ENCODE peak calls at places on chromosome X, in seven cellular contexts. K is H1, T is SK-N-SH, Y is tibial nerve, L is ovary, V is A549, R is HepG2. F is an unnamed sample.

GRCh38 chrX:104863466-104863865 is 297.5 kb downstream of the IL1RAPL2 start:
- DNase-seq in K (no peak), T (no peak), Y (no peak), L (no peak), V (no peak), R (no peak), F (no peak)

GRCh38 chrX:37383313-37383712 is 34.1 kb downstream of the PRRG1 start:
- DNase-seq in K (no peak), T (no peak), Y (no peak), L (no peak), V (no peak), R (no peak), F (no peak)

GRCh38 chrX:69000857-69001256 is 164.4 kb downstream of the PJA1 start:
- DNase-seq in K (no peak), T (no peak), Y (no peak), L (no peak), V (no peak), R (no peak), F (no peak)

GRCh38 chrX:75746891-75747639 is 38.0 kb downstream of the MAGEE2 start:
- DNase-seq in K (peak; percentile 45), T (peak; percentile 64), Y (no peak), L (peak; percentile 24), V (peak; percentile 17), R (peak; percentile 1), F (peak; percentile 42)

GRCh38 chrX:34810911-34811310 is 131.7 kb upstream of the FAM47B start:
- DNase-seq in K (no peak), T (no peak), Y (no peak), L (no peak), V (no peak), R (no peak), F (no peak)

GRCh38 chrX:9464435-9465371 is at the start of gene TBL1X:
- DNase-seq in K (peak; percentile 52), T (peak; percentile 86), Y (no peak), L (peak; percentile 72), V (peak; percentile 63), R (peak; percentile 37), F (peak; percentile 51)

GRCh38 chrX:124328765-124329164 is 3.7 kb upstream of the TEX13D start:
- DNase-seq in K (no peak), T (no peak), Y (no peak), L (no peak), V (peak; percentile 7), R (no peak), F (no peak)

GRCh38 chrX:123971963-123972362 is 10.5 kb downstream of the STAG2 start:
- DNase-seq in K (no peak), T (no peak), Y (no peak), L (no peak), V (no peak), R (no peak), F (no peak)

GRCh38 chrX:19354625-19355024 is 10.9 kb downstream of the PDHA1 start:
- DNase-seq in K (no peak), T (no peak), Y (no peak), L (no peak), V (no peak), R (no peak), F (no peak)

GRCh38 chrX:39859991-39860861 is 237.5 kb downstream of the BCOR start:
- DNase-seq in K (no peak), T (peak; percentile 48), Y (no peak), L (peak; percentile 39), V (peak; percentile 65), R (no peak), F (peak; percentile 34)

GRCh38 chrX:37599735-37600134 is 28.3 kb downstream of the LANCL3 start:
- DNase-seq in K (no peak), T (no peak), Y (no peak), L (no peak), V (no peak), R (no peak), F (peak; percentile 49)

GRCh38 chrX:355329-356050 is 31.2 kb downstream of the PPP2R3B start:
- DNase-seq in K (no peak), T (no peak), Y (no peak), L (no peak), V (no peak), R (no peak), F (no peak)

GRCh38 chrX:13092455-13092941 is 48.1 kb upstream of the FAM9C start:
- DNase-seq in K (no peak), T (no peak), Y (no peak), L (no peak), V (no peak), R (no peak), F (peak; percentile 48)

GRCh38 chrX:19566359-19567141 is 51.2 kb upstream of the MAP3K15 start:
- DNase-seq in K (no peak), T (peak; percentile 17), Y (no peak), L (no peak), V (no peak), R (peak; percentile 65), F (no peak)

GRCh38 chrX:2501246-2502102 is 698 bp upstream of the DHRSX start:
- DNase-seq in K (peak; percentile 44), T (no peak), Y (no peak), L (no peak), V (no peak), R (no peak), F (peak; percentile 23)

GRCh38 chrX:413322-414201 is 26.9 kb upstream of the PPP2R3B start:
- DNase-seq in K (peak; percentile 73), T (no peak), Y (no peak), L (no peak), V (no peak), R (no peak), F (no peak)

GRCh38 chrX:15790766-15791380 is 589 bp downstream of the ZRSR2 start:
- DNase-seq in K (no peak), T (peak; percentile 17), Y (no peak), L (no peak), V (peak; percentile 1), R (no peak), F (peak; percentile 26)

GRCh38 chrX:9340619-9341304 is 124.1 kb upstream of the TBL1X start:
- DNase-seq in K (no peak), T (peak; percentile 12), Y (no peak), L (peak; percentile 21), V (no peak), R (no peak), F (peak; percentile 27)

GRCh38 chrX:41045960-41046567 is 39.2 kb upstream of the USP9X start:
- DNase-seq in K (no peak), T (no peak), Y (no peak), L (no peak), V (peak; percentile 48), R (no peak), F (no peak)

GRCh38 chrX:11458175-11458574 is 165.0 kb downstream of the AMELX start:
- DNase-seq in K (no peak), T (no peak), Y (no peak), L (no peak), V (no peak), R (no peak), F (no peak)

GRCh38 chrX:107168259-107168658 is 38.0 kb downstream of the NUP62CL start:
- DNase-seq in K (no peak), T (no peak), Y (no peak), L (no peak), V (no peak), R (no peak), F (no peak)

DNA sequence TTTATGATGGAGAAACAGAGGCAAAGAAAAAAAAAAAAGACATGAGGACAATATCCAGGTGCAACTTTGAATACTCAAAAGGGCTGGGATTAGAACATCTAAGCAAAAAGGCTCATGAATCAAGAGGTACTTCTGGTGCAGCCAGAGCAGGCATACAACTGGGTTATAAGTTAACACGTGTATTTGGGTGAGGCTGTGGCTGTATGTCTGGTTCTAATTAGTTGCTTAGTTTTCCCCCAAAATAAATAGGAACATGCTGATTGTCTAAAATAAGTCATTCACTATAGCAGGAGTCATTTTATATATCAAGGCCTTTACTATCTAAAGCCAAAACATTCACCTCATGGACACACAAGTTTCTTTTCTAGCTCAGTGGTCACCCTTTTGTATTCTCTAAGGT is 20.2 kb downstream of the NHS start:
- DNase-seq in K (no peak), T (no peak), Y (no peak), L (no peak), V (no peak), R (no peak), F (no peak)
- TF ChIP-seq EP300 in K (no peak), T (no peak), Y (no peak), L (no peak), V (no peak), R (no peak), F (no peak)

GRCh38 chrX:67724359-67725110 is 180.7 kb downstream of the AR start:
- DNase-seq in K (no peak), T (no peak), Y (no peak), L (no peak), V (no peak), R (no peak), F (no peak)

GRCh38 chrX:67721321-67721720 is 177.5 kb downstream of the AR start:
- DNase-seq in K (no peak), T (no peak), Y (no peak), L (no peak), V (no peak), R (no peak), F (no peak)

GRCh38 chrX:67726028-67726427 is 182.2 kb downstream of the AR start:
- DNase-seq in K (no peak), T (no peak), Y (no peak), L (no peak), V (no peak), R (no peak), F (no peak)

GRCh38 chrX:67725471-67725870 is 181.7 kb downstream of the AR start:
- DNase-seq in K (no peak), T (no peak), Y (no peak), L (no peak), V (no peak), R (no peak), F (no peak)

GRCh38 chrX:67723580-67724351 is 179.9 kb downstream of the AR start:
- DNase-seq in K (no peak), T (no peak), Y (no peak), L (no peak), V (no peak), R (no peak), F (no peak)
- H3K4me1 ChIP-seq in K (no peaks in the 10 kb centered on the region), T (no peaks in the 10 kb centered on the region), Y (no peaks in the 10 kb centered on the region), L (peaks cover 10% of the 10 kb centered on the region), V (no peaks in the 10 kb centered on the region), R (no peaks in the 10 kb centered on the region), F (no peaks in the 10 kb centered on the region)

GRCh38 chrX:16828126-16828908 is 41.8 kb downstream of the RBBP7 start:
- DNase-seq in K (no peak), T (no peak), Y (peak; percentile 15), L (peak; percentile 40), V (peak; percentile 36), R (no peak), F (no peak)
- TF ChIP-seq EP300 in K (no peak), T (no peak), Y (peak; percentile 75), L (no peak), V (no peak), R (no peak), F (no peak)

DNA sequence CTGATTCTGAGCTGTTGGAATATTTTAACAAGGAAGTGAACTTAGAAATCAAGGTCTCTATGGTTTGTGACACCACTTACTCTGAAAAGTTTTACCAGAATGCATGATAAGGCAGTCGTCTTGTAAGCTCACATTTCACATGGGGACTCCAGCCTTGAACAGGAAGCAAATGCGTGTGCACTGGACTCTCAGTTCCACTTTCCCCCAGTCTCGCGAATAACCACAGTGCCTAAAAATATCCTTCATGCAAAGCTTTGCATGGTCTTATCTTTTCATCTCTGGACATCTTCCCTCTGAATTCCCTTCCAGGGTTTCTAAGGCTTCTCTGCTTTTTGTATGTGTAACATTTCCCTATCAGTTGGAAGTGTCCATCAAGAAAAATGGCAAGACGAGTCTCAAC is 581.8 kb downstream of the NLGN4X start:
- DNase-seq in K (no peak), T (no peak), Y (no peak), L (no peak), V (no peak), R (no peak), F (no peak)
- H3K4me1 ChIP-seq in K (no peaks in the 10 kb centered on the region), T (no peaks in the 10 kb centered on the region), Y (no peaks in the 10 kb centered on the region), L (no peaks in the 10 kb centered on the region), V (no peaks in the 10 kb centered on the region), R (no peaks in the 10 kb centered on the region), F (no peaks in the 10 kb centered on the region)

GRCh38 chrX:142977128-142977914 is 48.4 kb upstream of the SPANXN4 start:
- DNase-seq in K (no peak), T (no peak), Y (no peak), L (no peak), V (no peak), R (no peak), F (no peak)
- TF ChIP-seq EP300 in K (no peak), T (no peak), Y (no peak), L (no peak), V (no peak), R (no peak), F (no peak)

F was measured in stomach.